ENCODE peak calls at places on chromosomes 4 and X, in eight cellular contexts. K is stimulated activated CD4-positive, alpha-beta T cell treated with anti-CD3 and anti-CD28 coated beads, Interleukin-4, amount 100 ng/mL, for 48 hours; U is cardiac fibroblast; E is nucleus accumbens; D is HFFc6; O is pons; L is left ventricle myocardium superior; I is iris pigment epithelial cell. Q is an unnamed sample.

GRCh38 chrX:27619975-27620374 is 29.8 kb downstream of the DCAF8L2 start:
- DNase-seq in U (peak; percentile 42), K (no peak), E (no peak), D (no peak), L (no peak), O (peak; percentile 3), I (peak; percentile 16), Q (no peak)

GRCh38 chrX:39850209-39850608 is 247.5 kb downstream of the BCOR start:
- DNase-seq in D (no peak), L (no peak), E (no peak), U (no peak), I (no peak), O (no peak), K (no peak), Q (no peak)

GRCh38 chr4:120509719-120510118 is 412.8 kb downstream of the PRDM5 start:
- DNase-seq in D (no peak), I (no peak), L (no peak), K (no peak), U (no peak), O (no peak), E (no peak), Q (no peak)

GRCh38 chr4:18292411-18292810 is 270.9 kb upstream of the LCORL start:
- DNase-seq in E (no peak), D (no peak), O (no peak), L (no peak), U (no peak), I (no peak), K (no peak), Q (no peak)

GRCh38 chrX:9911479-9911878 is 55.7 kb upstream of the CLDN34 start:
- DNase-seq in E (no peak), K (no peak), D (no peak), O (no peak), I (peak; percentile 59), U (peak; percentile 57), L (no peak), Q (peak; percentile 72)

GRCh38 chr4:8302331-8302730 is 32.8 kb downstream of the HTRA3 start:
- DNase-seq in D (no peak), I (no peak), E (no peak), L (no peak), U (no peak), K (no peak), O (no peak), Q (no peak)

GRCh38 chr4:152825336-152825735 is 45.6 kb downstream of the ARFIP1 start:
- DNase-seq in E (no peak), K (no peak), O (no peak), D (no peak), I (no peak), U (no peak), L (no peak), Q (no peak)

GRCh38 chr4:82293304-82293703 is 80.5 kb downstream of the HNRNPD start:
- DNase-seq in D (no peak), U (no peak), E (no peak), L (no peak), K (no peak), O (no peak), I (no peak), Q (no peak)

GRCh38 chr4:98745372-98745771 is 87.0 kb upstream of the TSPAN5 start:
- DNase-seq in U (peak; percentile 62), K (no peak), I (peak; percentile 53), L (no peak), D (peak; percentile 30), O (no peak), E (no peak), Q (no peak)

GRCh38 chr4:26779674-26780073 is 81.0 kb upstream of the STIM2 start:
- DNase-seq in I (peak; percentile 17), K (no peak), L (peak; percentile 32), U (peak; percentile 48), O (no peak), D (peak; percentile 24), E (no peak), Q (peak; percentile 65)

GRCh38 chr4:78776729-78777555 is 792 bp downstream of the BMP2K start:
- DNase-seq in E (no peak), L (peak; percentile 57), I (peak; percentile 67), K (peak; percentile 33), O (peak; percentile 45), U (peak; percentile 71), D (peak; percentile 61), Q (peak; percentile 58)

GRCh38 chr4:139540637-139541036 is 15.4 kb downstream of the SETD7 start:
- DNase-seq in D (no peak), I (peak; percentile 36), E (no peak), O (no peak), K (no peak), U (no peak), L (no peak), Q (peak; percentile 70)

GRCh38 chrX:151701531-151701930 is 6.3 kb downstream of the PRRG3 start:
- DNase-seq in K (no peak), E (no peak), U (no peak), D (no peak), I (no peak), L (no peak), O (no peak), Q (no peak)

GRCh38 chr4:41212221-41213203 is 1.8 kb downstream of the APBB2 start:
- DNase-seq in K (no peak), D (peak; percentile 61), O (peak; percentile 84), L (no peak), E (no peak), U (peak; percentile 88), I (peak; percentile 88), Q (peak; percentile 59)

GRCh38 chr4:67087897-67088296 is 457.4 kb downstream of the CENPC start:
- DNase-seq in O (peak; percentile 35), K (peak; percentile 37), I (peak; percentile 12), E (no peak), D (no peak), L (peak; percentile 31), U (peak; percentile 34), Q (no peak)

GRCh38 chr4:55910140-55910539 is 38.6 kb upstream of the CEP135 start:
- DNase-seq in I (peak; percentile 76), U (peak; percentile 73), K (no peak), L (no peak), E (no peak), D (peak; percentile 50), O (no peak), Q (peak; percentile 26)

GRCh38 chr4:110636677-110637407 is 14.0 kb upstream of the PITX2 start:
- DNase-seq in O (no peak), L (peak; percentile 52), U (peak; percentile 30), I (peak; percentile 92), E (no peak), K (no peak), D (peak; percentile 73), Q (peak; percentile 26)

GRCh38 chr4:36824682-36825081 is 419.9 kb upstream of the NWD2 start:
- DNase-seq in E (no peak), L (no peak), U (no peak), K (no peak), D (no peak), O (no peak), I (no peak), Q (no peak)

GRCh38 chr4:129668092-129668491 is 572.1 kb downstream of the C4orf33 start:
- DNase-seq in U (no peak), E (no peak), L (no peak), I (no peak), D (no peak), O (no peak), K (no peak), Q (no peak)

GRCh38 chrX:78321809-78322208 is 5.6 kb downstream of the CYSLTR1 start:
- DNase-seq in U (no peak), I (no peak), K (no peak), O (peak; percentile 47), E (no peak), D (no peak), L (peak; percentile 15), Q (no peak)

Q was measured in astrocyte.